ENCODE peak calls at places on chromosomes 12 and 14, in ten cellular contexts. B, E, U, Q, W, S, R, A, C and K are unnamed samples.

GRCh38 chr14:100737526-100737925 is 10.8 kb downstream of the DLK1 start:
- DNase-seq in U (no peak), C (no peak), A (no peak), E (peak; percentile 48), R (no peak), W (no peak), B (no peak), Q (no peak), S (no peak), K (peak; percentile 7)

GRCh38 chr12:39581592-39581991 is 38.0 kb downstream of the ABCD2 start:
- DNase-seq in C (no peak), U (no peak), B (no peak), E (no peak), W (peak; percentile 79), S (no peak), R (no peak), A (no peak), Q (no peak), K (no peak)

GRCh38 chr12:72832024-72832423 is 559.9 kb downstream of the TRHDE start:
- DNase-seq in U (no peak), C (no peak), B (no peak), Q (no peak), W (no peak), R (no peak), S (no peak), A (no peak), E (no peak), K (no peak)

GRCh38 chr14:71232506-71232905 is 325.2 kb downstream of the PCNX1 start:
- DNase-seq in B (no peak), E (no peak), A (no peak), R (no peak), W (no peak), S (no peak), C (no peak), Q (no peak), U (no peak), K (no peak)

GRCh38 chr12:57240926-57241555 is 9.9 kb downstream of the STAC3 start:
- DNase-seq in S (no peak), U (peak; percentile 54), A (peak; percentile 71), E (peak; percentile 84), B (no peak), R (no peak), W (peak; percentile 33), Q (peak; percentile 64), C (no peak), K (no peak)

GRCh38 chr12:57226588-57227314 is 2.8 kb upstream of the SHMT2 start:
- DNase-seq in R (no peak), A (no peak), B (no peak), W (no peak), Q (peak; percentile 47), U (no peak), E (no peak), S (no peak), C (no peak), K (no peak)

GRCh38 chr12:19234991-19235876 is 105.7 kb downstream of the PLEKHA5 start:
- DNase-seq in Q (no peak), A (no peak), E (no peak), U (no peak), S (peak; percentile 44), R (no peak), C (no peak), B (peak; percentile 12), W (peak; percentile 51), K (no peak)

GRCh38 chr12:23757541-23757962 is 191.9 kb downstream of the SOX5 start:
- DNase-seq in U (no peak), C (no peak), S (no peak), E (no peak), A (no peak), W (no peak), B (peak; percentile 81), Q (no peak), R (no peak), K (peak; percentile 79)

GRCh38 chr14:60327447-60328331 is 78.7 kb downstream of the PPM1A start:
- DNase-seq in W (peak; percentile 30), B (no peak), Q (peak; percentile 96), C (peak; percentile 47), A (peak; percentile 85), U (peak; percentile 65), E (peak; percentile 44), R (no peak), S (peak; percentile 17), K (no peak)

GRCh38 chr12:65943388-65944137 is 119.3 kb downstream of the HMGA2 start:
- DNase-seq in U (no peak), Q (no peak), C (no peak), B (no peak), A (no peak), E (no peak), W (no peak), R (no peak), S (no peak), K (no peak)

GRCh38 chr12:113327000-113327399 is 7.9 kb downstream of the SLC8B1 start:
- DNase-seq in B (no peak), Q (no peak), S (no peak), R (no peak), C (no peak), E (no peak), W (no peak), U (no peak), A (no peak), K (no peak)
- TF ChIP-seq CTCF in B (no peak), Q (peak; percentile 58), S (peak; percentile 27), R (no peak), C (peak; percentile 22), E (no peak), W (peak; percentile 14), U (no peak), A (no peak), K (no peak)

DNA sequence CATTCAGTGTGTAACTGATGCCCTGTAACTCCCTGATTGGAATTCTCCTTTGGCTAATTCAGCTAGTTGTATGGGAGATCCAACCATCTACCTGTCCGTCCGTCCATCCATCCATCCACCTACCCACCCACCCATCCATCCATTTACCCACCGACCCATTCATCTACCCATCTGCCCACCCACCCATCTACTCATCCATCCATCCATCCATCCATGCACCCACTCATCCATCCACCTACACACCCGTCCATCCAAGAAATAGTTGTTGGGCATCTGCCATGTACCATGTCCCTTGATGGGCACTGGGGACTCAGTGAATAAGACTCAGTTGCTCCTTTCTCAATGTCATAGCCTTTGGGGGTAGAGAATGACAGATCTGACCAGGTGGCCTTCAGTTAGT is 48.1 kb downstream of the CCDC92 start:
- DNase-seq in U (no peak), R (no peak), E (no peak), Q (no peak), B (no peak), C (no peak), W (no peak), A (no peak), S (no peak), K (no peak)
- H3K4me3 ChIP-seq in U (no peak overlapping the region), R (no peak overlapping the region), E (no peak overlapping the region), Q (no peak overlapping the region), B (no peak overlapping the region), C (no peak overlapping the region), W (no peak overlapping the region), A (no peak overlapping the region), S (no peak overlapping the region), K (no peak overlapping the region)

GRCh38 chr14:77730976-77731497 is 23.1 kb downstream of the SLIRP start:
- DNase-seq in C (no peak), R (no peak), B (no peak), E (no peak), A (no peak), U (no peak), Q (no peak), S (no peak), W (peak; percentile 45), K (no peak)
- H3K36me3 ChIP-seq in C (peaks cover 5% of the 10 kb centered on the region), R (peaks cover 11% of the 10 kb centered on the region), B (peaks cover 29% of the 10 kb centered on the region), E (peaks cover 90% of the 10 kb centered on the region), A (peaks cover 4% of the 10 kb centered on the region), U (peaks cover 6% of the 10 kb centered on the region), Q (peaks cover 100% of the 10 kb centered on the region), S (peaks cover 76% of the 10 kb centered on the region), W (peaks cover 6% of the 10 kb centered on the region), K (no peaks in the 10 kb centered on the region)

DNA sequence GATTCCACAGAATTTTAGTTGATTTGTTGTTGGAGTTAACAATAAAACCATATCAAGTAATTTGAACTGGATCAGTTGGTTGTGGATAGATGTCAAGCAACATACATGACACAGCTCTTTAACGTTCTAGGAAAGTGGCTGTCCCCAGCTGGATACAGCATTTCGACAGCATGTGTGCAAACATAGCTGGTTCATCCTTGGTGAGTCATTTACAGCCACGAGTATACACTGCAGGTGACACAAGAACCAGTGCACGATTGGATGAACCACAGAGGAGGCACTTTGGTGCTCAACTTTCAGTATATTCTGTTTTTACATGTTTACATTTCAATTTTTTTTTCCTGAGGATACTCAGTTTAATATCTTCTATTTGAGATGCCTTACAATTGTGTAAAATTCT is 242.4 kb downstream of the TMEM117 start:
- DNase-seq in A (no peak), B (no peak), W (no peak), C (no peak), E (no peak), S (no peak), R (no peak), U (no peak), Q (no peak), K (peak; percentile 14)
- TF ChIP-seq CTCF in A (no peak), B (no peak), W (no peak), C (no peak), E (no peak), S (no peak), R (no peak), U (no peak), Q (no peak), K (no peak)

DNA sequence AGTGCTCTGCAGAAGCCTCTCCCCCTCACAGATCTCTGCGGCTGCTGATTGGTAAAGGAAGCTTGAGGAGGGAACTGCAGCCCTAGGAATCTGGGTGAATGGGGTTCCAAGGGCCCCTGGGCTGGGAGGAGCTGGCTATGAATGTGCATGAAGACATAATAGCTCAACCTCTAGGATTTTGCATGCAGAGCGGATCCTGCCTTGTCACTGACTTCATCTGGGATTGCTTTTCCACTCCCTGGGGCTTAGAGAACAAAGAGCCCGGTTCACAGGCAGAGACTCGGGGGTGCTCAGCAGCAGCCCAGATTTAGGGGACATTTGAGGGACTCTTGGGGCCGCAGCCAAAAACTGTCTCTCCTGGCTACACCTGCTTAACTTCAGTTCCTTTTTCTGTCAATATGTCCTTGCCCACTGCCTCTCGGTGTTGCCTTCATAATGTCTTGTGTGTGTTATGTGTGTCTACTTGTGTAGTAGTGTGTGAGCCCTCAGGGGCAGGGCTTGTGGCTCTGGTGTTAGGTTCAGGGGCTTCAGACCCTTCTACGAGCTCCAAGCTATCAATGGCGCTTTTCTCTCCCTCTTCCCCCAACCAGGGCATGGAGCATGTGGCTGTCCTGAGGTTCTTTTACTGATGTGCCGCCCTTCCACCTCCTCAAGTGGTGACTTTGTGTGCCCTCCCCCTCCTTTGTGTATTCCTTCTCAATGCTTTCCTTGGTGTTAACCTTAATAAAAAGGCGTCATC is 1.9 kb downstream of the CCDC184 start:
- DNase-seq in C (no peak), W (no peak), A (no peak), B (no peak), Q (no peak), U (no peak), R (no peak), S (no peak), E (no peak), K (no peak)
- H3K4me3 ChIP-seq in C (no peak overlapping the region), W (no peak overlapping the region), A (peak overlapping the region; percentile 74), B (no peak overlapping the region), Q (no peak overlapping the region), U (no peak overlapping the region), R (no peak overlapping the region), S (no peak overlapping the region), E (no peak overlapping the region), K (no peak overlapping the region)